ENCODE peak calls at places on chromosomes 16 and 17, in seven cellular contexts. R is uterus, G is body of pancreas, H is H1, O is IMR-90, D is K562, A is transverse colon. B is an unnamed sample.

GRCh38 chr16:10386517-10387377 is 886 bp downstream of the ATF7IP2 start:
- DNase-seq in A (no peak), G (no peak), D (no peak), O (peak; percentile 2), H (no peak), R (no peak), B (peak; percentile 51)

GRCh38 chr17:19346351-19347255 is 15.9 kb downstream of the B9D1 start:
- DNase-seq in R (peak; percentile 84), A (peak; percentile 42), G (peak; percentile 10), D (peak; percentile 70), H (no peak), O (peak; percentile 91), B (peak; percentile 83)

GRCh38 chr16:71623597-71623996 is 2.4 kb upstream of the MARVELD3 start:
- DNase-seq in R (no peak), G (no peak), O (no peak), A (no peak), D (no peak), H (no peak), B (no peak)

GRCh38 chr17:78130439-78131101 is at the start of gene TMC8:
- DNase-seq in H (no peak), A (peak; percentile 72), O (no peak), D (peak; percentile 24), G (peak; percentile 13), R (no peak), B (no peak)

GRCh38 chr16:88528902-88529318 is 41.3 kb upstream of the ZC3H18 start:
- DNase-seq in R (no peak), G (peak; percentile 11), O (no peak), A (no peak), D (no peak), H (no peak), B (no peak)

GRCh38 chr17:72561266-72561665 is 440.4 kb downstream of the SOX9 start:
- DNase-seq in O (no peak), G (no peak), R (no peak), A (no peak), D (no peak), H (no peak), B (no peak)

GRCh38 chr16:2008631-2009301 is 855 bp downstream of the ZNF598 start:
- DNase-seq in D (peak; percentile 39), R (no peak), O (peak; percentile 44), G (no peak), H (no peak), A (no peak), B (peak; percentile 60)

GRCh38 chr17:50765454-50766221 is 1.7 kb downstream of the ANKRD40CL start:
- DNase-seq in D (no peak), R (no peak), A (peak; percentile 77), G (no peak), O (no peak), H (no peak), B (no peak)

GRCh38 chr17:79871131-79871530 is 31.9 kb upstream of the CBX4 start:
- DNase-seq in H (no peak), D (no peak), A (no peak), O (no peak), R (no peak), G (no peak), B (no peak)

GRCh38 chr16:63877401-63877800 is 1244.5 kb downstream of the CDH11 start:
- DNase-seq in D (no peak), A (no peak), H (no peak), G (no peak), O (no peak), R (no peak), B (no peak)

GRCh38 chr17:45265823-45266222 is 3.9 kb upstream of the SPATA32 start:
- DNase-seq in G (no peak), A (peak; percentile 76), H (no peak), O (peak; percentile 87), R (no peak), D (no peak), B (no peak)

GRCh38 chr16:66375451-66375850 is 9.0 kb downstream of the CDH5 start:
- DNase-seq in H (no peak), G (no peak), R (no peak), A (no peak), D (no peak), O (no peak), B (no peak)

GRCh38 chr17:72975509-72975908 is 117.0 kb downstream of the SLC39A11 start:
- DNase-seq in H (no peak), A (no peak), D (no peak), O (no peak), R (no peak), G (no peak), B (no peak)

GRCh38 chr17:4672726-4673125 is 31.2 kb downstream of the PELP1 start:
- DNase-seq in D (no peak), R (no peak), O (no peak), H (no peak), G (no peak), A (no peak), B (no peak)

GRCh38 chr17:412211-413015 is 59.8 kb upstream of the RPH3AL start:
- DNase-seq in A (peak; percentile 59), H (no peak), G (peak; percentile 54), D (peak; percentile 23), R (peak; percentile 49), O (peak; percentile 64), B (peak; percentile 68)

GRCh38 chr16:10999313-10999712 is 54.9 kb downstream of the CLEC16A start:
- DNase-seq in G (no peak), H (no peak), D (no peak), A (no peak), R (no peak), O (no peak), B (no peak)

DNA sequence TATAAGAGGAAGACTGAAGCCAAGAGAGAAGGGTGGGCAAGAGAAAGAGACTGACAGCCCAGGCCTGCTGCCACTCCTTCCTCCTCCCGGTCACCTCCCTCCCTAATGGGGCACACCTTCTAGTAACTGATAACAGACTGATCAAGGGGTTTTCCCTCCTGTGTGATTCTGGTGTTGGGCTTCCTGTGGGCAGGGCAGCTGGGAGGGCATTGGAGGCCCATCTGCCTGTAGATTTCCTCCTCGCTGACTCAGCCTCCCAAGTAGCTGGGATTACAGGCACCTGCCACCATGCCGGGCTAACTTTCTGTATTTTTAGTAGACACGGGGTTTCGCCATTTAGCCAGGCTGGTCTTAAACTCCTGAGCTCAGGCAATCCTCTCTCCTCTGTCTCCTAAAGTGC is 16.2 kb downstream of the CA4 start:
- DNase-seq in G (no peak), H (no peak), O (no peak), R (no peak), A (peak; percentile 76), D (no peak), B (peak; percentile 51)
- TF ChIP-seq POLR2A in G (no peak), H (no peak), O (no peak), R (no peak), A (no peak), D (no peak), B (no peak)

GRCh38 chr17:16406742-16407674 is 8.4 kb upstream of the TRPV2 start:
- DNase-seq in R (peak; percentile 59), H (peak; percentile 56), G (no peak), A (peak; percentile 49), D (peak; percentile 26), O (no peak), B (peak; percentile 25)
- TF ChIP-seq POLR2A in R (peak; percentile 19), H (no peak), G (no peak), A (no peak), D (no peak), O (no peak), B (no peak)

DNA sequence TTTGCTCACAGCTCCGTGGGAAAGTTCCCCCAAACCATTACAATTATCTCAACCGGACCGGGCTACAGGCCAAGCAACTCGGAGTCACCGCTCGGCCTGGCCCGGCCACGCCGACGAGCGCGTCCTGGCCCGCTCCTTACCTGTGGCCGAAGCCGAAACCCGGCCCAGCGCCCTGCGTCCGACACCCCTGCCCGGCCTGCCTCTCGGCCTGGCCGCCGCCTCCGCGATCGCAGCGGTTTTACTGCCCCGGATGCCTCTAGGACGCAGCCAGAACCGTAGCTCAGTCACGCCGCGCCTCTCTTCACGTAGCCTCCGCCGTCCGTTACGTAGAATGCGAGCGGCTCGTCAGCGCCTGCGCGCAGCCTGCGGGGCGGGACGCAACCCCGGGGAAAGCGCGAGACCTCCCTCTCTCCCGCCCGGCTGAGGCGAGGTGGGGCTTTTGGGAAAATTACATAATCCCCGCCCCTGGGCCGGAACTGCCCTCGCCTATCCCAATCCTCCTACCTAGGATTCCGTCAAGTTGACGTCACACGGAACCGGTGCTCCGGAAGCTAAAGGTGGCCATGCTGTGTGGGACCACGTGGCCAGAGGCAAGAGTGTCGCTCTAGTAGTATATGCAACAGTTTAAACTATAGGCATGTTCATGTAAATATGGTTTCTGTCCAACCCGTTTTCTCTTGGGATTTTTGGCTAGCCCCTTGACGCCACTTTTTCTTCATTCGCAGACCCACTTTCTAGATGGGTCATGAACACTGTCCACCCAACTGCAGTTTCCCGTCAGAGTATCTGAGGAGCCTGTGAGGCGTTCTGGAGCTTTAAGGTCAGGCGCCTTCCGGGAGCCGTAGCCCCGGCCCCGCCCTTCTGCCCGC is at the start of gene CCDC47:
- DNase-seq in G (peak; percentile 99), R (peak; percentile 99), O (peak; percentile 99), D (peak; percentile 95), H (peak; percentile 94), A (peak; percentile 99), B (peak; percentile 99)
- TF ChIP-seq POLR2A in G (peak; percentile 95), R (peak; percentile 98), O (peak; percentile 96), D (peak; percentile 91), H (peak; percentile 63), A (peak; percentile 98), B (peak; percentile 99)

DNA sequence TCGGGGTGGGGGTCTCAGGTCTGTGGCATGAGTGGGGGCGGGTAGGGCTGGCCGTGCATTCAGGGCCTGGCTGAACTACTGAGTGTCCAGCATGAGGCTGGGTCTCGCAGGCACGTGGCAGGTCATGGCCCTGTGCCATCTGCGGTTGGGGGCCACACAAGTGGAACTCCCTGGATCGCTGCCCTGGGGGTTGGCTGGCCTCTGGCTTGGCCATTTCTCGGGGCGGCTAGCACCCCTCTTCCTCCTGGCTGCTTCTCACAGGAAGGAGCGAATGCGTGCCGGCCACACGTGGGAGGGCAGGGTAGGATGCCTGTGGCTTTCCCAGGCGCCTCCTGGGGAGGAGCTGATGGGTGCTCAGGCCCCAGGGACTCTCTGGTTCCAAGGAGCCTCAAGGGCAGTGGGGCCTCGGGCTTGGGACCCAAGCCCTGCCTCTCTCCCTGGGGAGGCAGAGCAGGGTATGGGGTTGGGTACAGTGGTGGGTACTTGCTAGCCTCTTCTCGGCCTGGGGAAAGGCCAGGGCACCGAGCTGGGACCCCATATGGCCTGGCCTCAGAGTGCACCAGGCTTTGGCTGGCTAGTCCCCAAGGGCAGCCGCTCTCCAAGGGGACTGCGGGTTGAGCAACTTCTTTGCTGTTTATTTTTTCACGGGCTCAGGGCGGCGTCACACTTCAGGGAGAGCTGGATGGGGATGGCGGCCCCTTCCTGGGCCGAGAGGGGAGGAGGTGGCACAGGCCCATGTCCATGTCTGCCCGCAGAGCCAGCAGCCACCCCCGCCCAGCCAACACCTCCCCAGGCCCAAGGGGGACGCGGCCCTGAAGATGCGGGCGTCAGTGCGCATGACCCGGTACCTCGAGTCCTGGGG is 37.5 kb downstream of the ADCY7 start:
- DNase-seq in A (no peak), O (peak; percentile 70), R (peak; percentile 12), G (peak; percentile 9), H (no peak), D (no peak), B (no peak)
- TF ChIP-seq POLR2A in A (no peak), O (no peak), R (no peak), G (no peak), H (no peak), D (no peak), B (no peak)